ENCODE peak calls at places on chromosomes 11 and 22, in nine cellular contexts. V is NCI-H1436; W is A172; O is adipocyte; M is pulmonary artery endothelial cell; E is stimulated activated effector memory CD8-positive, alpha-beta T cell treated with anti-CD3 and anti-CD28 coated beads, Interleukin-12 subunit alpha, Interleukin-12 subunit beta, amount 100 ng/mL, for 72 hours; Z is astrocyte; K is fibroblast of mammary gland; S is mesenchymal stem cell. A is an unnamed sample.

GRCh38 chr11:35347921-35348331 is 71.4 kb downstream of the SLC1A2 start:
- DNase-seq in V (no peak), W (no peak), O (peak; percentile 94), M (no peak), E (no peak), Z (peak; percentile 29), K (peak; percentile 88), S (no peak), A (no peak)

GRCh38 chr22:20607157-20607907 is 99.9 kb downstream of the MED15 start:
- DNase-seq in V (peak; percentile 8), W (no peak), O (no peak), M (no peak), E (no peak), Z (no peak), K (no peak), S (no peak), A (no peak)

GRCh38 chr22:27747396-27748256 is 53.9 kb downstream of the MN1 start:
- DNase-seq in V (no peak), W (peak; percentile 10), O (peak; percentile 75), M (no peak), E (no peak), Z (no peak), K (peak; percentile 31), S (no peak), A (no peak)

GRCh38 chr11:17547932-17548331 is 873 bp downstream of the OTOG start:
- DNase-seq in V (no peak), W (no peak), O (no peak), M (no peak), E (no peak), Z (no peak), K (no peak), S (no peak), A (no peak)

GRCh38 chr22:23248583-23248982 is 68.3 kb downstream of the BCR start:
- DNase-seq in V (no peak), W (no peak), O (peak; percentile 63), M (no peak), E (no peak), Z (peak; percentile 44), K (peak; percentile 28), S (no peak), A (peak; percentile 62)

GRCh38 chr22:45608763-45609180 is 62.9 kb upstream of the ATXN10 start:
- DNase-seq in V (no peak), W (peak; percentile 96), O (peak; percentile 74), M (no peak), E (peak; percentile 51), Z (peak; percentile 97), K (peak; percentile 79), S (peak; percentile 44), A (no peak)

GRCh38 chr11:103281301-103281700 is 172.1 kb downstream of the DYNC2H1 start:
- DNase-seq in V (no peak), W (no peak), O (peak; percentile 32), M (no peak), E (no peak), Z (no peak), K (peak; percentile 23), S (no peak), A (no peak)

GRCh38 chr11:75430692-75431532 is 2.1 kb downstream of the KLHL35 start:
- DNase-seq in V (no peak), W (no peak), O (no peak), M (no peak), E (no peak), Z (no peak), K (no peak), S (no peak), A (no peak)

GRCh38 chr22:19747574-19747973 is 13.0 kb upstream of the TBX1 start:
- DNase-seq in V (no peak), W (no peak), O (no peak), M (no peak), E (no peak), Z (no peak), K (no peak), S (no peak), A (no peak)

GRCh38 chr22:42791721-42792452 is 65.2 kb downstream of the ARFGAP3 start:
- DNase-seq in V (no peak), W (no peak), O (no peak), M (no peak), E (no peak), Z (no peak), K (no peak), S (no peak), A (no peak)

GRCh38 chr11:20647976-20648565 is 21.3 kb upstream of the NELL1 start:
- DNase-seq in V (peak; percentile 39), W (peak; percentile 56), O (peak; percentile 75), M (no peak), E (peak; percentile 60), Z (peak; percentile 5), K (peak; percentile 50), S (peak; percentile 46), A (peak; percentile 39)

GRCh38 chr22:41620646-41621098 is at the start of gene DESI1:
- DNase-seq in V (no peak), W (no peak), O (peak; percentile 48), M (no peak), E (no peak), Z (no peak), K (no peak), S (no peak), A (no peak)

A was measured in lung.